ENCODE peak calls at places on chromosomes 16 and 17, in five cellular contexts. W is GM06990, A is kidney epithelial cell, Q is A549, T is WTC11. C is an unnamed sample.
A peak's percentile ranks its signal among the peaks of the same experiment; 100 is the strongest.

GRCh38 chr16:12289175-12290063 is 312.9 kb downstream of the SNX29 start:
- DNase-seq in W (no peak), A (no peak), T (no peak), Q (no peak), C (no peak)

GRCh38 chr17:55390364-55390977 is 31.2 kb downstream of the MMD start:
- DNase-seq in W (no peak), A (no peak), Q (no peak), T (no peak), C (no peak)

GRCh38 chr17:13016881-13017622 is 775 bp downstream of the ELAC2 start:
- DNase-seq in W (no peak), T (no peak), A (no peak), Q (peak; percentile 44), C (no peak)

GRCh38 chr16:81831722-81832126 is 52.6 kb downstream of the PLCG2 start:
- DNase-seq in W (peak; percentile 81), Q (no peak), T (peak; percentile 32), A (no peak), C (peak; percentile 69)

GRCh38 chr16:31428277-31428597 is at the start of gene COX6A2:
- DNase-seq in T (peak; percentile 25), Q (no peak), W (no peak), A (no peak), C (no peak)

GRCh38 chr17:50865060-50865867 is 890 bp downstream of the TOB1 start:
- DNase-seq in A (no peak), T (peak; percentile 73), W (peak; percentile 66), Q (no peak), C (peak; percentile 51)

GRCh38 chr17:81282141-81282540 is 13.0 kb downstream of the SLC38A10 start:
- DNase-seq in Q (no peak), W (no peak), T (no peak), A (no peak), C (no peak)

GRCh38 chr17:43951750-43952149 is 2.0 kb downstream of the PYY start:
- DNase-seq in T (no peak), W (no peak), A (no peak), Q (no peak), C (no peak)

GRCh38 chr16:23595951-23596720 is at the start of gene NDUFAB1:
- DNase-seq in T (peak; percentile 90), Q (peak; percentile 73), W (peak; percentile 94), A (no peak), C (peak; percentile 96)

GRCh38 chr17:1498869-1499268 is 6.4 kb upstream of the MYO1C start:
- DNase-seq in W (no peak), Q (no peak), A (no peak), T (no peak), C (no peak)

GRCh38 chr16:1433263-1433560 is 2.3 kb downstream of the PERCC1 start:
- DNase-seq in Q (no peak), A (no peak), W (no peak), T (no peak), C (no peak)

GRCh38 chr17:34613064-34614019 is 34.0 kb downstream of the TMEM132E start:
- DNase-seq in W (no peak), T (peak; percentile 45), Q (no peak), A (no peak), C (no peak)

GRCh38 chr16:7596285-7596684 is 263.6 kb downstream of the RBFOX1 start:
- DNase-seq in T (no peak), A (no peak), Q (no peak), W (no peak), C (no peak)

GRCh38 chr17:3894927-3895343 is 2.1 kb upstream of the CAMKK1 start:
- DNase-seq in W (no peak), Q (no peak), T (no peak), A (no peak), C (no peak)

GRCh38 chr17:32995416-32995815 is 3.8 kb downstream of the SPACA3 start:
- DNase-seq in Q (no peak), A (no peak), W (no peak), T (no peak), C (no peak)

GRCh38 chr16:424033-424622 is 1.3 kb upstream of the RAB11FIP3 start:
- DNase-seq in A (peak; percentile 81), Q (peak; percentile 50), T (no peak), W (no peak), C (no peak)

GRCh38 chr17:8964801-8965393 is 610 bp downstream of the PIK3R5 start:
- DNase-seq in A (no peak), Q (no peak), W (peak; percentile 63), T (no peak), C (no peak)

GRCh38 chr17:73105448-73105847 is 13.0 kb upstream of the SLC39A11 start:
- DNase-seq in Q (no peak), W (no peak), A (no peak), T (no peak), C (no peak)

GRCh38 chr17:51853857-51854256 is 304.7 kb downstream of the CA10 start:
- DNase-seq in W (no peak), Q (no peak), T (no peak), A (peak; percentile 21), C (no peak)

GRCh38 chr16:14286381-14287230 is 215.5 kb downstream of the MRTFB start:
- DNase-seq in A (no peak), T (peak; percentile 44), Q (no peak), W (peak; percentile 79), C (peak; percentile 68)

GRCh38 chr16:83402160-83402794 is 405.5 kb upstream of the HSBP1 start:
- DNase-seq in A (no peak), T (peak; percentile 28), Q (no peak), W (no peak), C (no peak)

GRCh38 chr16:47553853-47554564 is 92.9 kb downstream of the PHKB start:
- DNase-seq in W (no peak), Q (no peak), A (no peak), T (no peak), C (no peak)

GRCh38 chr16:76583466-76583865 is 306.3 kb downstream of the CNTNAP4 start:
- DNase-seq in W (no peak), T (no peak), Q (no peak), A (no peak), C (no peak)

GRCh38 chr16:88686439-88687253 is at the start of gene SNAI3:
- DNase-seq in A (no peak), Q (peak; percentile 89), T (peak; percentile 95), W (peak; percentile 90), C (peak; percentile 98)

GRCh38 chr17:15290605-15291004 is 25.5 kb upstream of the PMP22 start:
- DNase-seq in W (no peak), A (no peak), Q (no peak), T (no peak), C (no peak)

GRCh38 chr17:49708515-49709161 is 874 bp upstream of the SLC35B1 start:
- DNase-seq in W (no peak), T (no peak), A (no peak), Q (no peak), C (no peak)

GRCh38 chr17:49705254-49705653 is 2.5 kb downstream of the SLC35B1 start:
- DNase-seq in A (no peak), T (no peak), Q (no peak), W (no peak), C (no peak)

GRCh38 chr17:49703557-49704277 is 4.0 kb downstream of the SLC35B1 start:
- DNase-seq in A (no peak), T (peak; percentile 25), W (no peak), Q (peak; percentile 72), C (no peak)

GRCh38 chr17:49707608-49708514 is at the start of gene SLC35B1:
- DNase-seq in T (peak; percentile 99), Q (peak; percentile 100), W (peak; percentile 97), A (peak; percentile 98), C (peak; percentile 96)

GRCh38 chr17:49707246-49707607 is 537 bp downstream of the SLC35B1 start:
- DNase-seq in T (no peak), W (no peak), Q (peak; percentile 36), A (no peak), C (no peak)
- TF ChIP-seq CTCF in T (no peak), W (peak; percentile 29), Q (no peak), A (no peak), C (no peak)

DNA sequence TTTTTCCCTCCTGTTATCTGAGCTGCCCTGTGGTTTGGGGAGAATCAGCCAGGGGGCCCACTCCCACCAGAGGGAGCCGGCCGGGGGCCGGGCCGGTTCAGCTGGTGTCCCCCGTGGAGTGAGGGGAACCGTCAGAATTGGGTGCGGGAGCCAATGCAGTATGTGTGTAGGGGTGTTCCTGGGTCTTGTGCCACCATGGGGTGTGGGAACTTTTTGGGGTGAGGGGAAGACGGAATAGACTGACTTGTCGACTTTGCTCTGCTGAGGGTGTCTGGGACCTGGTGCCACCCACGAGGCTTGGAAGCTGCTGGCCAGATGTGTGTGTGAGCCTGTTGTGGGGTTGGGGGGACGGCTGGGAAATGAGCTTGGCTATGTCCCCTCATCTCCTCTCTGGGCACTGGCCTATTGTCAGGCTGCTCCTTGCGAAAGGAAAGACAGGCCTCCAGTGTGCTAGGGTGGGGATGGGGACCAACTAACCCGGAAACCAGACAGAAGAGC is 9.9 kb downstream of the RARA start:
- DNase-seq in W (no peak), Q (no peak), T (peak; percentile 13), A (no peak), C (peak; percentile 12)
- TF ChIP-seq CTCF in W (no peak), Q (no peak), T (no peak), A (peak; percentile 34), C (no peak)

DNA sequence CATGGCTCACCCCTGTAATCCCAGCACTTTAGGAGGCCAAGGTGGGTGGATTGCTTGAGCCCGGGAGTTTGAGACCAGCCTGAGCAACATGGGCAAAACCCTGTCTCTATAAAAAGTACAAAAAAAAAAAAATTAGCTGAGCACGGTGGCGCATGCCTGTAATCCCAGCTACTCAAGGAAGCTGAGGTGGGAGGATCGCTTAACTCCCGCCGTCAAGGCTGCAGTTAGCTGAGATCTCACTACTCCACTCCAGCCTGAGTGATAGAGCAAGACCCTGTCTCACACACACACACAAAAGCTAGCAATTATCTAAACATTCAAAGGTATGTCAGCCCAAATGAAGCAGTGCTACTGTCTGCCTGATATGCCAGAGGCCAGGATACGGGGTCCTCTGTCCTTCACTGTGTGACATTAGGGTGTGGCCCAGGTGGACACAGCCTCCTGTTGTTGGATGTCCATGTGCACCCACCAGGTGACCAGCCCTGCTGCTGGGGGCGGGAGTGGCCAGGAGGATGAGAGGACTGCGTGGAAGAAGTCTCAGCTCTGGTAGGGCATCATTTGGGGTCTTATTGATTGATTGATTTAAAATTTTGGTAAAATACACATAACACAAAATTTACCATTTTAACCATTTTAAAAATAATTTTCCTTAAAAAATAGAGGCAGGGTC is 3.9 kb downstream of the NLRC3 start:
- DNase-seq in T (no peak), W (no peak), Q (no peak), A (no peak), C (no peak)
- TF ChIP-seq CTCF in T (no peak), W (no peak), Q (no peak), A (no peak), C (no peak)

DNA sequence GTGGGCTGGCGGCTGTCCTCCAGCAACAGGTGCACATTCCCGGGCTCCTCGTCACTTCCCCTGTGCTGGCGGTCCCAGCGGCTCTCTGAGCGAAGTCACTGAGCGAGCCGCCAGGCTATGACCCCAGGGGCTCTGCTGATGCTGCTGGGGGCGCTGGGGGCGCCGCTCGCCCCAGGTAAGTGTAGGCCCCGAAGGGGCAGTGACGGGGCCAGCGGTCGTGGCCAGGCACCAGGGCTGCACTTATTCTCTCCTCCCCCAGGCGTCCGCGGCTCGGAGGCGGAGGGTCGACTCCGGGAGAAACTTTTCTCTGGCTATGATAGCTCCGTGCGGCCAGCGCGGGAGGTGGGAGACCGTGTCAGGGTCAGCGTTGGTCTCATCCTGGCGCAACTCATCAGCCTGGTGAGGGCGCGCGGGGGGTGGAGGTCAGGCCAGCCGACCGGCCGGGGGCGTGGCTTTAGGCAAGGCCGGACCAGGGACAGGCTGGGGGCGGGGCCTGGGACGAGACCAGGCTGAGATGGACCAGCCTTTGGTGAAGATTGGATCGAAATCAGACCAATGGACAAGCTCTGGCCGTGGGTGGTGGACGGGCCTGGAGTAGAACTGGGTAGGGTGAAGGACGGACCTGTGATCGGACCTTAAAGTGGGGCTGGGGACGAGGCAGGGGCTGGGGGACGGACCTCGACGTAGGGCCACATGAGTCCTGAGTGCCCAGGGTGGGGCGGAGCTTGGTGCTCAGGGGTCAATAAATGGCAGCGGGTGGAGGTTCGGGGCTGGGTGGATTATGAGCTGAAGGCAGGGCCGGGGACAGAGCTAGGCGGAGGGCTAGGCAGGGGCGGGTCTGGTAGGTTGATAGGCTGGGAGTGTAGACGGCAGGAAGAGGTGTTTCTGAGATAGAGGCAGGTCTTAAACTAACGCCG is at the start of gene CHRNB1:
- DNase-seq in A (no peak), Q (peak; percentile 71), T (peak; percentile 93), W (no peak), C (peak; percentile 76)
- TF ChIP-seq CTCF in A (no peak), Q (no peak), T (no peak), W (peak; percentile 11), C (peak; percentile 9)